ENCODE peak calls at places on chromosomes 2 and 18, in seven cellular contexts. D is psoas muscle, J is amniotic stem cell, Y is NCI-H1417, N is nucleus accumbens, K is HT-29, L is NCI-H2081. E is an unnamed sample.

GRCh38 chr2:191870744-191871143 is 23.9 kb upstream of the CAVIN2 start:
- DNase-seq in L (no peak), Y (no peak), K (no peak), N (no peak), D (no peak), J (no peak), E (no peak)

GRCh38 chr2:231614559-231615057 is 21.9 kb downstream of the TEX44 start:
- DNase-seq in D (peak), Y (no peak), N (peak), K (no peak), L (no peak), J (no peak), E (no peak)

GRCh38 chr2:240351826-240352426 is 83.5 kb upstream of the GPC1 start:
- DNase-seq in D (no peak), N (no peak), J (no peak), K (no peak), L (no peak), Y (no peak), E (no peak)

GRCh38 chr2:20745924-20746555 is 76.9 kb downstream of the LDAH start:
- DNase-seq in J (no peak), Y (peak), N (no peak), D (no peak), K (peak), L (no peak), E (no peak)

GRCh38 chr2:112077814-112078213 is 22.7 kb downstream of the TMEM87B start:
- DNase-seq in D (no peak), J (no peak), L (no peak), K (no peak), N (no peak), Y (no peak), E (no peak)

GRCh38 chr2:240994161-240994896 is 4.1 kb upstream of the SNED1 start:
- DNase-seq in D (peak), J (no peak), N (no peak), Y (no peak), L (no peak), K (no peak), E (no peak)

GRCh38 chr2:176122633-176123482 is at the start of gene HOXD9:
- DNase-seq in D (peak), N (no peak), Y (no peak), L (peak), K (peak), J (no peak), E (no peak)

GRCh38 chr2:108925286-108925685 is 63.7 kb downstream of the EDAR start:
- DNase-seq in D (no peak), J (no peak), K (no peak), N (no peak), Y (no peak), L (no peak), E (no peak)

GRCh38 chr2:26764078-26764887 is at the start of gene SLC35F6:
- DNase-seq in N (peak), Y (peak), L (peak), K (peak), J (peak), D (peak), E (peak)

GRCh38 chr2:8984855-8985254 is 18.6 kb downstream of the MBOAT2 start:
- DNase-seq in N (no peak), D (no peak), L (no peak), J (no peak), Y (no peak), K (no peak), E (no peak)

GRCh38 chr2:69104281-69104680 is 91.3 kb downstream of the ANTXR1 start:
- DNase-seq in D (peak), J (no peak), K (no peak), Y (no peak), N (no peak), L (no peak), E (no peak)

GRCh38 chr2:20113986-20114938 is 62.8 kb upstream of the LAPTM4A start:
- DNase-seq in L (no peak), N (no peak), K (peak), D (no peak), J (no peak), Y (no peak), E (peak)

GRCh38 chr2:128644745-128645256 is 326.1 kb upstream of the HS6ST1 start:
- DNase-seq in N (no peak), J (no peak), D (no peak), Y (peak), K (no peak), L (no peak), E (no peak)

GRCh38 chr18:79631096-79631507 is 48.5 kb upstream of the CTDP1 start:
- DNase-seq in Y (no peak), L (no peak), N (no peak), K (no peak), D (peak), J (no peak), E (no peak)